ENCODE peak calls at places on chromosomes 7 and 10, in seven cellular contexts. A is GM13977, R is lung, Q is ovary, C is mammary epithelial cell, O is adrenal gland, S is nephron progenitor cell. E is an unnamed sample.

GRCh38 chr10:21715531-21716195 is 181.6 kb downstream of the MLLT10 start:
- DNase-seq in Q (no peak), R (no peak), A (no peak), S (no peak), C (peak), O (no peak), E (no peak)

GRCh38 chr7:76356823-76357222 is 2.0 kb downstream of the YWHAG start:
- DNase-seq in O (peak), S (no peak), A (no peak), R (no peak), C (peak), Q (no peak), E (no peak)

GRCh38 chr10:79904671-79905321 is 44.1 kb downstream of the SFTPD start:
- DNase-seq in O (peak), S (peak), R (peak), C (peak), Q (peak), A (peak), E (peak)

GRCh38 chr7:11251436-11251835 is 277.8 kb downstream of the PHF14 start:
- DNase-seq in Q (no peak), A (no peak), S (no peak), R (no peak), O (no peak), C (no peak), E (no peak)

GRCh38 chr7:127654404-127655392 is 2.7 kb downstream of the SND1 start:
- DNase-seq in R (no peak), A (no peak), Q (no peak), S (no peak), C (peak), O (no peak), E (no peak)

GRCh38 chr7:44678468-44679179 is 70.0 kb upstream of the ZMIZ2 start:
- DNase-seq in A (no peak), S (no peak), R (peak), C (peak), Q (no peak), O (peak), E (no peak)

GRCh38 chr7:112056409-112056808 is 149.8 kb downstream of the DOCK4 start:
- DNase-seq in O (no peak), S (no peak), A (peak), Q (no peak), R (peak), C (peak), E (no peak)

GRCh38 chr10:33492914-33493313 is 158.4 kb upstream of the NRP1 start:
- DNase-seq in O (no peak), C (no peak), R (no peak), A (no peak), Q (no peak), S (no peak), E (no peak)

GRCh38 chr10:28317735-28318134 is 14.9 kb upstream of the MPP7 start:
- DNase-seq in O (no peak), A (no peak), R (no peak), Q (no peak), C (no peak), S (no peak), E (no peak)

GRCh38 chr7:8396294-8396693 is 37.1 kb upstream of the NXPH1 start:
- DNase-seq in C (peak), R (no peak), S (no peak), O (no peak), A (no peak), Q (no peak), E (no peak)

GRCh38 chr10:18665815-18666558 is 6.8 kb downstream of the ARL5B start:
- DNase-seq in Q (no peak), A (no peak), O (no peak), R (no peak), C (no peak), S (no peak), E (no peak)

DNA sequence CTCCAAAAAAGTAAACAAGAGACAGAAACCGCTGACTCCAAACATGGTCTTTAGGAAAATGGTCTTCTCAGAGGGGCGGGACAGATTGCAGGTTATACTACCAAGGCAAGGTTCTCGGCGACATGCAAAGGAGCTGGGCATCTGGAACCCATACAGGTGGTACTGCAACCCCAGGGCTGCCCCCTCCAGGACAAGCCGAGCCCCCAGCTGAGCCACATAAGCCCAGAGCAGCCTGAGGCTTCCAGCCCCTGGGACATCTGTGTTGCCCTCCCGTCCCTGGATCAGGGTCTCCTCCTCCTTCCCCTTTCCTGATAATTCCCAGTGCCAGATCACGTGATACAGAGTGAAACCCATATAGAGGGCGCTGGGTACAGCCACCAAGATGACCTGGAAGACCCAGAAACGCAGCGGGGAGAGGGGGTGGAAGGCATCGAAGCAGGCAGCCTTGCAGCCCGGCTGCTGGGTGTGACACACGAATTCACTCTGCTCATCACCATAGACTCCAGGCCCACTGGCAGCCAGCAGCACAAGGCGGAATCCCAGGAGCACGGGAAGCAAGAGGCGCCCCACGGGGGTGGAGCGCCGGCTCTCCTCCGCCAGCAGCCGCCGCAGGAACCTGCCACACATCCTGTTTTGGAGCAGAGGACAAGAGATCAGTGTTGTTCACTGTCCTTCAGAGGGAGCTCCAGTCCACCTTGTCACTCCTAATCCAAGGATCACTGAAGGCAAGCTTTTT is at the start of gene GJC3:
- DNase-seq in A (peak), O (peak), S (peak), C (peak), R (peak), Q (peak), E (peak)
- TF ChIP-seq CTCF in A (peak), O (no peak), S (peak), C (peak), R (peak), Q (no peak), E (no peak)

DNA sequence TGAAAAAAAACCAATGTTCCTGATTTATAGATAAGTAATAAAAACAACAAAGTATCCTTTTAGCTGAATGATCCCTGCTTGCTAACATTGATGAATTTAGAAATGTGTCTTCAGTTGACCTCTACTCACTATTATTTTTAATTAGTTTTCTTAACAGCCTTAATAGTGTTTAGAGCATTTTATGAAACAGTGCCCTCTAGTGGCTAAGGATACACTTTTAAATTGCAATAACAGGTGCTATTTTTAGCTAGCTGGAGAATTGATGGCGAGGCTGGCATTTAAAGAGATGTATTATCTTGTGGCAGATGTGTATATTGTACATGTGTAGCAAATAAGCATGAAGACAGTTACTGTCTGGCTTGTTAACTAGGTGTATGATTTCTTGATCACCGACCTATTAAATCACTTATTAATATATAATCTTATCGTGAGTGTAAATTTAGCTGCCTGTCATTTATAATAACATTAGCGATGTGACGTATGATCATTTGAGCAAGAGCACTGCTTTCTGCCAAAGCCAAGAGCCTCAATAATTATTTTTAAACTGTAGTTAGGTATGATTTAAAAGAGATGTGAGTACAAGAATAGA is 451.9 kb downstream of the DPP6 start:
- DNase-seq in O (no peak), C (peak), R (no peak), S (peak), Q (no peak), A (peak), E (no peak)
- TF ChIP-seq CTCF in O (peak), C (peak), R (peak), S (peak), Q (no peak), A (peak), E (no peak)

DNA sequence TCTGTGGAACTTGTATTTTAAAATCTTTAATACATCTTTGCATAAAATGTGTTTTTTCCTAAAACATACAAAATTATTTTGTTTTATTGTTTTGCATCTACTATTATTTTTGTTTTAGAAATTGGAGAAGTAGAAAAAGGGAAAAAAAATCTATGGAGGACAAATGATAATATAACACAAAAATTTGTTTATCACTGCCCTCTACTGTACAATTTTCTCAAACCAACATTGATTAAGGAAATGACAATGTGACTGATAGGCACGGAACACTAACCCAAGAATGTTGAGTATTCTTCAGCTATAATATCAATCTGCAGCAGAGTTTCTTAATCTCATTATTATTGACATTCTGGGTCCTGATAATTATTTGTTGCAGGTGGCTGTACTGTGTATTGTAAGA is 9.5 kb upstream of the ING3 start:
- DNase-seq in S (no peak), R (no peak), Q (no peak), A (no peak), O (no peak), C (no peak), E (no peak)
- TF ChIP-seq CTCF in S (no peak), R (no peak), Q (no peak), A (peak), O (peak), C (peak), E (no peak)

GRCh38 chr10:30645340-30645827 is 15.8 kb upstream of the LYZL2 start:
- DNase-seq in S (peak), A (no peak), R (no peak), O (peak), Q (no peak), C (peak), E (peak)
- TF ChIP-seq CTCF in S (no peak), A (no peak), R (no peak), O (no peak), Q (no peak), C (no peak), E (no peak)

E was measured in testis.